ENCODE peak calls at places on chromosomes 3 and 15, in six cellular contexts. Q is stimulated activated naive CD8-positive, alpha-beta T cell treated with anti-CD3 and anti-CD28 coated beads, Interleukin-15, amount 100 ng/mL, for 72 hours; T is T-helper 17 cell; X is AG09319; P is ovary; V is posterior vena cava. N is an unnamed sample.

GRCh38 chr3:126112531-126113237 is 28.8 kb upstream of the SLC41A3 start:
- DNase-seq in Q (no peak), T (no peak), X (no peak), P (no peak), V (peak; percentile 66), N (no peak)

GRCh38 chr15:45660231-45660979 is 25.6 kb downstream of the SQOR start:
- DNase-seq in Q (no peak), T (no peak), X (no peak), P (no peak), V (no peak), N (no peak)

GRCh38 chr15:100913961-100914360 is 5.2 kb upstream of the LRRK1 start:
- DNase-seq in Q (no peak), T (no peak), X (no peak), P (no peak), V (no peak), N (no peak)

GRCh38 chr15:85694086-85694485 is 100.6 kb downstream of the KLHL25 start:
- DNase-seq in Q (no peak), T (no peak), X (no peak), P (no peak), V (no peak), N (no peak)

GRCh38 chr3:140433431-140433830 is 244.4 kb upstream of the TRIM42 start:
- DNase-seq in Q (no peak), T (no peak), X (no peak), P (no peak), V (no peak), N (no peak)

GRCh38 chr3:27638604-27639003 is 83.5 kb downstream of the EOMES start:
- DNase-seq in Q (no peak), T (no peak), X (no peak), P (no peak), V (no peak), N (no peak)

GRCh38 chr15:77753238-77753873 is 120.6 kb upstream of the LINGO1 start:
- DNase-seq in Q (no peak), T (no peak), X (no peak), P (no peak), V (no peak), N (no peak)

GRCh38 chr3:67657192-67657591 is 2.8 kb upstream of the SUCLG2 start:
- DNase-seq in Q (no peak), T (no peak), X (no peak), P (no peak), V (no peak), N (no peak)

GRCh38 chr3:137121704-137122314 is 164.0 kb downstream of the IL20RB start:
- DNase-seq in Q (peak; percentile 15), T (no peak), X (no peak), P (no peak), V (no peak), N (no peak)

GRCh38 chr3:153624310-153625030 is 462.4 kb downstream of the RAP2B start:
- DNase-seq in Q (peak; percentile 40), T (no peak), X (no peak), P (no peak), V (no peak), N (no peak)

GRCh38 chr15:97977734-97978133 is 17.2 kb downstream of the ARRDC4 start:
- DNase-seq in Q (no peak), T (no peak), X (no peak), P (no peak), V (no peak), N (no peak)

GRCh38 chr3:117842086-117842485 is 1132.5 kb downstream of the TUSC7 start:
- DNase-seq in Q (no peak), T (no peak), X (no peak), P (no peak), V (no peak), N (no peak)

GRCh38 chr15:31396881-31397560 is 70.4 kb downstream of the KLF13 start:
- DNase-seq in Q (no peak), T (no peak), X (peak; percentile 43), P (peak; percentile 76), V (peak; percentile 98), N (peak; percentile 30)

GRCh38 chr3:84245779-84246178 is 713.0 kb upstream of the CADM2 start:
- DNase-seq in Q (no peak), T (no peak), X (no peak), P (no peak), V (no peak), N (no peak)

N was measured in anterior cingulate cortex.